ENCODE peak calls at places on chromosomes 7 and 10, in four cellular contexts. One of them, this sample, is unnamed. For H3K36me3, the result is how much of the 10 kb centered on the place peaks cover.

GRCh38 chr7:124196519-124196918 is 163.7 kb upstream of the TMEM229A start:
- DNase-seq in heart left ventricle: no peak
- DNase-seq in mucosa of descending colon: no peak
- DNase-seq in body of pancreas: no peak
- DNase-seq in this sample: no peak

GRCh38 chr10:118596426-118597124 is 1.1 kb upstream of the PRLHR start:
- DNase-seq in heart left ventricle: no peak
- DNase-seq in mucosa of descending colon: no peak
- DNase-seq in body of pancreas: no peak
- DNase-seq in this sample: no peak

GRCh38 chr7:14995774-14996173 is 93.2 kb upstream of the DGKB start:
- DNase-seq in heart left ventricle: no peak
- DNase-seq in mucosa of descending colon: no peak
- DNase-seq in body of pancreas: no peak
- DNase-seq in this sample: no peak

GRCh38 chr10:6416892-6417512 is 163.1 kb downstream of the PRKCQ start:
- DNase-seq in heart left ventricle: no peak
- DNase-seq in mucosa of descending colon: no peak
- DNase-seq in body of pancreas: no peak
- DNase-seq in this sample: no peak

GRCh38 chr10:14466256-14466655 is 135.5 kb upstream of the FRMD4A start:
- DNase-seq in heart left ventricle: no peak
- DNase-seq in mucosa of descending colon: no peak
- DNase-seq in body of pancreas: no peak
- DNase-seq in this sample: peak

GRCh38 chr7:147235983-147236382 is 1119.4 kb downstream of the CNTNAP2 start:
- DNase-seq in heart left ventricle: no peak
- DNase-seq in mucosa of descending colon: no peak
- DNase-seq in body of pancreas: no peak
- DNase-seq in this sample: no peak

GRCh38 chr10:118471863-118472262 is 123.6 kb downstream of the PRLHR start:
- DNase-seq in heart left ventricle: no peak
- DNase-seq in mucosa of descending colon: no peak
- DNase-seq in body of pancreas: no peak
- DNase-seq in this sample: peak

GRCh38 chr7:50471970-50472369 is 21.8 kb upstream of the FIGNL1 start:
- DNase-seq in heart left ventricle: no peak
- DNase-seq in mucosa of descending colon: no peak
- DNase-seq in body of pancreas: no peak
- DNase-seq in this sample: no peak

GRCh38 chr7:70494977-70495376 is 637.0 kb upstream of the GALNT17 start:
- DNase-seq in heart left ventricle: no peak
- DNase-seq in mucosa of descending colon: no peak
- DNase-seq in body of pancreas: no peak
- DNase-seq in this sample: no peak

GRCh38 chr10:80460399-80461207 is 6.5 kb downstream of the TSPAN14 start:
- DNase-seq in heart left ventricle: no peak
- DNase-seq in mucosa of descending colon: peak
- DNase-seq in body of pancreas: peak
- DNase-seq in this sample: no peak

GRCh38 chr10:18230794-18231193 is 90.6 kb downstream of the CACNB2 start:
- DNase-seq in heart left ventricle: no peak
- DNase-seq in mucosa of descending colon: no peak
- DNase-seq in body of pancreas: no peak
- DNase-seq in this sample: no peak

GRCh38 chr10:91006752-91007346 is 86.0 kb upstream of the ANKRD1 start:
- DNase-seq in heart left ventricle: no peak
- DNase-seq in mucosa of descending colon: no peak
- DNase-seq in body of pancreas: no peak
- DNase-seq in this sample: no peak

GRCh38 chr7:745431-745980 is 18.4 kb upstream of the PRKAR1B start:
- DNase-seq in heart left ventricle: no peak
- DNase-seq in mucosa of descending colon: no peak
- DNase-seq in body of pancreas: no peak
- DNase-seq in this sample: no peak

GRCh38 chr7:746074-747061 is 19.3 kb upstream of the PRKAR1B start:
- DNase-seq in heart left ventricle: no peak
- DNase-seq in mucosa of descending colon: peak
- DNase-seq in body of pancreas: no peak
- DNase-seq in this sample: no peak

GRCh38 chr7:747186-747585 is 20.1 kb upstream of the PRKAR1B start:
- DNase-seq in heart left ventricle: no peak
- DNase-seq in mucosa of descending colon: peak
- DNase-seq in body of pancreas: no peak
- DNase-seq in this sample: no peak

GRCh38 chr7:742791-743190 is 15.7 kb upstream of the PRKAR1B start:
- DNase-seq in heart left ventricle: no peak
- DNase-seq in mucosa of descending colon: peak
- DNase-seq in body of pancreas: no peak
- DNase-seq in this sample: no peak

DNA sequence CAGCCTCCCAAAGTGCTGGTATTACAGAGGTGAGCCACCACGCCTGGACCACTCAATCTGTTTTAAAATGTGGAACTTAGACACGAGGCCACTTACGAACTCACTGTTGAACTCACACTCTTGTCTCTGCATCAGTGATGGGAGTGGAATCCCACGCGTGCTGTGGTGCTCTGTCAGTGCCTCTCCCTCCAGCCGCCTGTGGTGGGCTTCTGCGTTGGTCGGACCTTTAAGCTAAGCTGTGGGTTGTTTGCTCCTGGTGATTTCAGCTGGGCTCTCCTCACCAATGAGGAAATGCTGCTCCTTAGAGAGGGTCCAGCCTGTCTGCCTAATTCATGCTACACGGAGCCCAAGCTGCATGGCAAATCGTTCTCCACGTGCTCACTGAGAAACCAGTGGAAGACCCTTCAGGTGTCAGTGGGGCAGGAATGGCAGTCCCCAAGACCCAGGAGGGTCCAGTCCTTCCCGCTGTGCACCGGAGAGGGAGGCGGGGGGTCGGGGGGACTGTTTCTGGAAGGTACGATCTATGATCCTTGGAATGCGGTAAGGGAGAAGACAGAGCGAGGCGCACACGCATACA is 17.9 kb upstream of the PRKAR1B start:
- DNase-seq in heart left ventricle: no peak
- DNase-seq in mucosa of descending colon: peak
- DNase-seq in body of pancreas: no peak
- DNase-seq in this sample: no peak
- H3K36me3 ChIP-seq in heart left ventricle: under half
- H3K36me3 ChIP-seq in mucosa of descending colon: under half
- H3K36me3 ChIP-seq in body of pancreas: under half
- H3K36me3 ChIP-seq in this sample: under half

DNA sequence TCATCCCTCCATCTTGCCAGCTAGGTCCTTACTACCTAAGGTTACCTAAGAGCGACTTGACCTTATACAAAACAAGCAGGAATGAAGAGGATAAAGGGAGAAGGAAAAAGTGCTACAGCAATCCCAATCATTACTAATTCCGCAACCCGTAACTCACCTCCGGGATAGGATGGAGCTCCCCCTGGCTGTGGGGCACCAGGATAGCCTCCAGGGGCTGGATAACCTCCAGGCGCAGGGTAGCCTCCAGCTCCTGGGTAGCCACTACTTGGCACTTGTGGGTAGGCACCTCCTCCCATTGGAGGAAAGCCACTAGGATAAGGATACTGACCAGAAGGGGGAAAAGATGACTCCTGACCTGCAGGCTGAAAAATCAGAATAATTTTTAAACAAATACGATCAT is 15.8 kb downstream of the ANXA7 start:
- DNase-seq in heart left ventricle: no peak
- DNase-seq in mucosa of descending colon: no peak
- DNase-seq in body of pancreas: no peak
- DNase-seq in this sample: no peak
- TF ChIP-seq CTCF in heart left ventricle: no peak
- TF ChIP-seq CTCF in mucosa of descending colon: no peak
- TF ChIP-seq CTCF in body of pancreas: no peak
- TF ChIP-seq CTCF in this sample: no peak

DNA sequence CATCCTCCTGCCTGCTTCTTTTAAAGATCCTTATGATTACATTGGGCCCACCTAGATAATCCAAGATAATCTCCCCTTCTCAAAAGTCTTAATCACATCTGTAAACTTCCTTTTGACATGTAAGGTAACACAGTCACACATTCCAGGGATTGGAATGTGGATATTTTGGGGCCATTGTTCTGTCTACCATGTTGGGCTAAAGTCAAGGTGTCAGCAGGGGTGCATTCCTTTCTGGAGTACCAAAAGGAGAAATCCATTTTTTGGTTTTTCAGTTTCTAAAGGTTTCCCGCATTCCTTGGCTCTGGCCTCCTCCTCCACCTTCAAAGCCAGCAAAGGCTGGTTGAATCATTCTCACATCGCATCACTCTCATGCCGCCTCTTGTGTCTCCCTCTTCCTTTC is 197.6 kb upstream of the NFE2L3 start:
- DNase-seq in heart left ventricle: no peak
- DNase-seq in mucosa of descending colon: no peak
- DNase-seq in body of pancreas: no peak
- DNase-seq in this sample: no peak
- H3K36me3 ChIP-seq in heart left ventricle: under half
- H3K36me3 ChIP-seq in mucosa of descending colon: under half
- H3K36me3 ChIP-seq in body of pancreas: under half
- H3K36me3 ChIP-seq in this sample: under half

GRCh38 chr7:106041140-106041717 is 70.9 kb downstream of the SYPL1 start:
- DNase-seq in heart left ventricle: no peak
- DNase-seq in mucosa of descending colon: no peak
- DNase-seq in body of pancreas: peak
- DNase-seq in this sample: no peak

GRCh38 chr7:106037489-106038176 is 74.5 kb downstream of the SYPL1 start:
- DNase-seq in heart left ventricle: no peak
- DNase-seq in mucosa of descending colon: no peak
- DNase-seq in body of pancreas: no peak
- DNase-seq in this sample: no peak

GRCh38 chr7:106038289-106038688 is 73.8 kb downstream of the SYPL1 start:
- DNase-seq in heart left ventricle: no peak
- DNase-seq in mucosa of descending colon: no peak
- DNase-seq in body of pancreas: no peak
- DNase-seq in this sample: no peak

GRCh38 chr7:106038916-106039315 is 73.2 kb downstream of the SYPL1 start:
- DNase-seq in heart left ventricle: no peak
- DNase-seq in mucosa of descending colon: no peak
- DNase-seq in body of pancreas: no peak
- DNase-seq in this sample: no peak

GRCh38 chr7:106039486-106040060 is 72.5 kb downstream of the SYPL1 start:
- DNase-seq in heart left ventricle: no peak
- DNase-seq in mucosa of descending colon: no peak
- DNase-seq in body of pancreas: no peak
- DNase-seq in this sample: no peak
- TF ChIP-seq CTCF in heart left ventricle: no peak
- TF ChIP-seq CTCF in mucosa of descending colon: no peak
- TF ChIP-seq CTCF in body of pancreas: no peak
- TF ChIP-seq CTCF in this sample: no peak

GRCh38 chr7:6430271-6430940 is 17.3 kb downstream of the DAGLB start:
- DNase-seq in heart left ventricle: no peak
- DNase-seq in mucosa of descending colon: no peak
- DNase-seq in body of pancreas: no peak
- DNase-seq in this sample: no peak
- H3K36me3 ChIP-seq in heart left ventricle: under half
- H3K36me3 ChIP-seq in mucosa of descending colon: under half
- H3K36me3 ChIP-seq in body of pancreas: under half
- H3K36me3 ChIP-seq in this sample: under half

GRCh38 chr7:5350600-5351385 is 68.0 kb downstream of the SLC29A4 start:
- DNase-seq in heart left ventricle: no peak
- DNase-seq in mucosa of descending colon: no peak
- DNase-seq in body of pancreas: no peak
- DNase-seq in this sample: no peak

GRCh38 chr7:5349005-5349380 is 66.2 kb downstream of the SLC29A4 start:
- DNase-seq in heart left ventricle: no peak
- DNase-seq in mucosa of descending colon: no peak
- DNase-seq in body of pancreas: no peak
- DNase-seq in this sample: no peak

GRCh38 chr7:5349437-5350173 is 66.9 kb downstream of the SLC29A4 start:
- DNase-seq in heart left ventricle: no peak
- DNase-seq in mucosa of descending colon: no peak
- DNase-seq in body of pancreas: no peak
- DNase-seq in this sample: no peak

GRCh38 chr7:5350174-5350463 is 67.4 kb downstream of the SLC29A4 start:
- DNase-seq in heart left ventricle: no peak
- DNase-seq in mucosa of descending colon: no peak
- DNase-seq in body of pancreas: no peak
- DNase-seq in this sample: no peak

DNA sequence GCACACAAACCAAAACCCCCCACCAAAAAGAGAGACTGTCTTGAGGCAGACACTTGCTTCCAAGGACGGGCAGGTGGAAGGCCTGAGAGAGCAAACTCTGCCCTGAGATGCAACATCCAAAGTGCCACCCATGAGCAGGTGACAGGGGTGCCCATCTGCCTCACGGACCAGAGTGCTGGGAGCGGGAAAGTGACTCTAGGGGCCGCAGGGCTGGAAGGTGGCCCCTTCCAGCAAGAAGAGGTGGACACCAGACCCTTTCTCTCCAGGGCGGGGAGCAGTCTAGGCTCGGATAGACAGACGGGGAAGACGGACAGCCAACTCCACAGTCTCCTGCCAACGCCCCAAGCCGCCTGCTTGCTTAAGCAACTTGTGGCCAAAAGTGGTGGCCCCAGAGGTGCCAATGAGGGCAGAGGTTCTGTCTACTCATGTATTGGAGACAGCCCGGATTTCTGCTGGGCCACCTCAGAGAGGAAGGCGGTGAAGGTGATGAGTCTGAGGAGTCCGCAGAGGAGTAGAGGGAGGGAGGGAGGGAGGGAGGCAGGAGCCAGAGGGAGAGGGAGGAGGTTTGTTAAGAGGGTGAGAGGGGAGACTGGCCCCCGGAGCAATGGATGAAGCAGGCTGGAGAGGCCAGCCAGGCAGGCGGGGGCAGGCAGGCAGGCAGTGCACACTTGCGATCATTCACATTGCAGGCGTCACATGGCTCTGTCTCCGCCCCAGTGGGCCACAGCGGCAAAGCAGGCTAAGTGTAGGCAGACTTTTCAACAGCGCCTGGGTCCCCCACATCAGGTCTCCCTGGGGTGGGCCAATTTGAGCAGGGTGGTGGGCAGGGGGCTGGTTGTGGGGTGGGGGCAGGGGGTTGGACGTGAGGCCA is 65.6 kb downstream of the SLC29A4 start:
- DNase-seq in heart left ventricle: no peak
- DNase-seq in mucosa of descending colon: no peak
- DNase-seq in body of pancreas: no peak
- DNase-seq in this sample: no peak
- TF ChIP-seq CTCF in heart left ventricle: no peak
- TF ChIP-seq CTCF in mucosa of descending colon: no peak
- TF ChIP-seq CTCF in body of pancreas: no peak
- TF ChIP-seq CTCF in this sample: no peak

This sample was measured in kidney epithelial cell.